ENCODE peak calls at places on chromosomes 2 and 18, in six cellular contexts. H is kidney epithelial cell; A is CD8-positive, alpha-beta T cell; P is body of pancreas; K is transverse colon; O is GM10248. V is an unnamed sample.

GRCh38 chr18:63936156-63936931 is 12.8 kb upstream of the HMSD start:
- DNase-seq in A (peak), K (peak), O (peak), H (peak), P (peak), V (peak)

GRCh38 chr2:169397697-169398096 is 35.4 kb upstream of the LRP2 start:
- DNase-seq in A (no peak), P (no peak), O (no peak), H (no peak), K (no peak), V (no peak)

GRCh38 chr2:80126596-80127189 is 177.9 kb downstream of the LRRTM1 start:
- DNase-seq in O (no peak), H (no peak), K (no peak), A (no peak), P (no peak), V (no peak)

GRCh38 chr2:43609304-43609883 is 13.6 kb upstream of the THADA start:
- DNase-seq in P (peak), A (no peak), H (peak), O (peak), K (peak), V (no peak)

GRCh38 chr18:74286106-74286856 is 5.5 kb downstream of the CYB5A start:
- DNase-seq in P (peak), O (no peak), H (no peak), K (no peak), A (no peak), V (no peak)

GRCh38 chr2:46801731-46802664 is 113.6 kb downstream of the MCFD2 start:
- DNase-seq in K (no peak), H (no peak), A (no peak), O (peak), P (no peak), V (peak)

GRCh38 chr2:100954044-100954420 is 48.1 kb upstream of the RPL31 start:
- DNase-seq in P (no peak), H (no peak), A (no peak), O (no peak), K (no peak), V (no peak)

GRCh38 chr18:79832169-79832568 is 34.4 kb downstream of the KCNG2 start:
- DNase-seq in A (no peak), P (no peak), H (no peak), K (no peak), O (no peak), V (no peak)

GRCh38 chr2:32009479-32010256 is 1.1 kb downstream of the MEMO1 start:
- DNase-seq in O (no peak), H (no peak), A (peak), K (peak), P (peak), V (peak)

GRCh38 chr2:17543848-17544645 is 3.6 kb downstream of the VSNL1 start:
- DNase-seq in P (no peak), O (no peak), A (no peak), H (no peak), K (no peak), V (no peak)

GRCh38 chr2:23386422-23387220 is 1.6 kb downstream of the KLHL29 start:
- DNase-seq in H (no peak), P (peak), A (no peak), K (peak), O (peak), V (no peak)

GRCh38 chr18:77086656-77087390 is 45.8 kb downstream of the MBP start:
- DNase-seq in K (peak), H (no peak), P (no peak), A (no peak), O (no peak), V (no peak)

GRCh38 chr18:8856769-8857393 is 151.5 kb downstream of the MTCL1 start:
- DNase-seq in P (no peak), K (no peak), O (no peak), H (no peak), A (no peak), V (peak)

GRCh38 chr2:70191244-70191735 is 471 bp upstream of the C2orf42 start:
- DNase-seq in K (no peak), A (no peak), O (no peak), P (no peak), H (no peak), V (no peak)

GRCh38 chr2:70192516-70192915 is 1.7 kb upstream of the C2orf42 start:
- DNase-seq in A (no peak), H (no peak), O (no peak), P (no peak), K (no peak), V (no peak)

GRCh38 chr2:70188460-70188859 is 2.4 kb downstream of the C2orf42 start:
- DNase-seq in H (no peak), P (no peak), A (no peak), K (no peak), O (no peak), V (no peak)

GRCh38 chr2:70190086-70190412 is 770 bp downstream of the C2orf42 start:
- DNase-seq in P (peak), A (no peak), K (peak), O (no peak), H (no peak), V (peak)

GRCh38 chr2:70190413-70191243 is at the start of gene C2orf42:
- DNase-seq in O (peak), K (peak), P (peak), A (peak), H (peak), V (peak)
- TF ChIP-seq CTCF in O (no peak), K (no peak), P (no peak), A (no peak), H (peak), V (no peak)

DNA sequence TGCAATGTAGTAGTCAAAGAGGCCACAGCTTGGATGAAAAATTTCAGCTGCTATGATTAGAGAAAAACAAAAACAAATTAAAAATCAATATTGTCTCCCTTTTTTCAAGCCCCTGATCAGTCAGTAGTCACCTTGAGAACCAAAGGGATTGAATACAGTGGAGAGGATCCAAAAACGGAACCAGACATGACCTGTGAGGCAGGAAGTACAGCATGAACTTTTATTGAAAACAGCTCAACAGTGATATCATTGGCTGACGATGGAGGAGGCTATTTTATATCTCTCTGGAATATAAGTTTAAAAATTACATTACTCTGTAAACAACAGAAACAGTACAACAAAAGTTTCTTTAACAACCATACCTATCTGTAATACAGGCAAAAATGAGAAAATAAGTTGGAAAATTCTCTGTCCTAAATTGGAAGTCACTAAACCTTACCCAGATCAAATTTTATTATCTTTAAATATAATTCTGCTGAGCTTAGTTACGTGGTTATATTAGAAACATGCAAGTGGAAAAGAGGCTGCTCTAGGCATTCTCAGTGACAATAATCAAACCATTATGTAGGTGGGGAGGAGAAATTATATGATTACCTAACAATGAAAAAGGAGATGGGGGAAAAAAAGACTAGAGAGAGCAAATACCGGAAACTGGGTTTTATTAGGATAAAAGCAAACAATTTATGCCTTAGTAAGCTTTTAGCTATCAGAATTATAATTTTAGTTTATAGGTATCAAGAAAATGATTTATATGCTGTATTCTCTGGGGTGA is 53.0 kb downstream of the PHLPP1 start:
- DNase-seq in K (no peak), H (no peak), P (no peak), A (no peak), O (no peak), V (no peak)
- TF ChIP-seq CTCF in K (no peak), H (no peak), P (no peak), A (no peak), O (no peak), V (no peak)

GRCh38 chr2:183519371-183520056 is 395.3 kb downstream of the NUP35 start:
- DNase-seq in P (peak), K (no peak), H (no peak), A (no peak), O (no peak), V (no peak)
- TF ChIP-seq CTCF in P (no peak), K (no peak), H (no peak), A (no peak), O (no peak), V (no peak)

GRCh38 chr18:62778976-62779869 is 63.9 kb downstream of the PHLPP1 start:
- DNase-seq in K (no peak), H (no peak), O (no peak), A (no peak), P (no peak), V (no peak)

GRCh38 chr18:62784338-62784965 is 69.1 kb downstream of the PHLPP1 start:
- DNase-seq in A (no peak), P (no peak), O (peak), K (no peak), H (no peak), V (no peak)

GRCh38 chr18:62784966-62785413 is 69.6 kb downstream of the PHLPP1 start:
- DNase-seq in K (no peak), P (no peak), O (no peak), H (no peak), A (no peak), V (no peak)

GRCh38 chr18:62781262-62781661 is 65.9 kb downstream of the PHLPP1 start:
- DNase-seq in H (no peak), P (no peak), A (no peak), K (no peak), O (no peak), V (no peak)

DNA sequence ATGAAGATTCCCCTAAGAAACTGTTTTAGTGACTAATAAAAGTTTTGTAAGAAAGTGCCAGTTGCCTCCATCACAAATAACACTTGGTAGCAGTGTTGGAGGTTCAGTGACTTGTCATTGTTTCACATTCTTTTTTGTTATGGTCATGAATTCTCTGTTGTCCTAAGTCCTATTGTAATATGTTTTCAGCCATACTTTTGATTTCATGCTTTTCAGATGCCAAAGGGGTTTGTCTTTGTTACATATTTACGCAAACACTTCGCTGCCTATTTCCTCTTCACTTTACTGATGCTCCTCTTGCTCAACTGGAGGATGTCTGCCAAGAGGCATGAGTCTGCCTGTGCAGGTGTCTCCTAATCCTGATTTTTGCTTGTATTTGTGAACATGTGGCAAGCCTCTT is 66.6 kb downstream of the PHLPP1 start:
- DNase-seq in K (no peak), H (no peak), P (no peak), O (no peak), A (no peak), V (no peak)
- TF ChIP-seq CTCF in K (no peak), H (no peak), P (no peak), O (no peak), A (no peak), V (no peak)

DNA sequence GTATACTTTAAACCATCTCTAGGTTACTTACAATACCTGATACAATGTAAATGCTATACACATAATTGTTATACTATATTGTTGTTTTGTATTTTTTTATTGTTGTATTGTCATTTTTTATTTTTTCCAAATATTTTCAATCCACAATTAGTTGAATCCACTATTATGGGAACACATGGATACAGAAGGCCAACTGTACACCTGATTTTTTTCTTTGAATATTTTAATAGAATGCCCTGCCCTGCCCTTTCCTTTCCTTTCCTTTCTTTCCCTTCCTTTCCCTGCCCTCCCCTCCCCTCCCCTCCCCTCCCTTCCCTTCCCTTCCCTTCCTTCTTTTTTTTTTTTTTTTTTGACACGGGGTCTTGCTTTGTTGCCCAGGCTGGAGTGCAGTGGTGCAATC is 120.2 kb downstream of the SLC4A3 start:
- DNase-seq in P (no peak), K (no peak), O (no peak), H (no peak), A (no peak), V (no peak)
- TF ChIP-seq CTCF in P (no peak), K (no peak), O (no peak), H (no peak), A (no peak), V (no peak)

DNA sequence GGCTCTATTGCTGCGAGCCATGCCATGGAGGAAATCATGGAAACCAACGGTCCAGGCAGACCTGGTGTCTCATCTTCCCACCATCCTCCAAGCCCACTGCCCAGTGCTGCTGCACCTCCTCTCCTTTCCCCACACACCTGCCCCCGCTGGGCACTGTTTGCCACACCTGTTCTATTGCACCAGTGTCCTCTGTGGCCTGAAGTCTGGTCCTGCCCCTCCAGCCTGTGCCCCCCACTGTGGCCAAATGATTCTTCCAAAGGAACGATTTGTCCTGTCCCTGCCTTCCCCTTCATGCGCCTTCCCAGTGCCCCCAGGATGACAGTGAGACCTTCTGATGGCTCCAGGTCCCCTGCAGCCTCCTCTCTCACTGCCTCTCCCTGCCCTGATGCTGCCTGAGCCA is 101.9 kb upstream of the TWIST2 start:
- DNase-seq in O (no peak), A (no peak), P (no peak), K (no peak), H (no peak), V (no peak)
- TF ChIP-seq CTCF in O (no peak), A (no peak), P (no peak), K (no peak), H (no peak), V (no peak)